ENCODE peak calls at places on chromosomes 16 and 17, in eight cellular contexts. One of them, this sample, is unnamed.

GRCh38 chr16:57773680-57774295 is 28.5 kb downstream of the KIFC3 start:
- DNase-seq in IMR-90: peak; percentile 77
- DNase-seq in lung: no peak
- DNase-seq in uterus: no peak
- DNase-seq in ascending aorta: no peak
- DNase-seq in adrenal gland: no peak
- DNase-seq in ovary: no peak
- DNase-seq in pancreas: peak; percentile 63
- DNase-seq in this sample: no peak

GRCh38 chr17:2094891-2095535 is 40.1 kb downstream of the HIC1 start:
- DNase-seq in IMR-90: peak; percentile 75
- DNase-seq in lung: peak; percentile 78
- DNase-seq in uterus: peak; percentile 62
- DNase-seq in ascending aorta: peak; percentile 83
- DNase-seq in adrenal gland: no peak
- DNase-seq in ovary: no peak
- DNase-seq in pancreas: peak; percentile 74
- DNase-seq in this sample: peak; percentile 50

GRCh38 chr17:13346996-13347762 is 254.6 kb downstream of the HS3ST3A1 start:
- DNase-seq in IMR-90: peak; percentile 98
- DNase-seq in lung: no peak
- DNase-seq in uterus: no peak
- DNase-seq in ascending aorta: no peak
- DNase-seq in adrenal gland: peak; percentile 28
- DNase-seq in ovary: no peak
- DNase-seq in pancreas: no peak
- DNase-seq in this sample: no peak

GRCh38 chr17:45579529-45580495 is 89.3 kb upstream of the PLEKHM1 start:
- DNase-seq in IMR-90: no peak
- DNase-seq in lung: no peak
- DNase-seq in uterus: no peak
- DNase-seq in ascending aorta: no peak
- DNase-seq in adrenal gland: no peak
- DNase-seq in ovary: no peak
- DNase-seq in pancreas: no peak
- DNase-seq in this sample: no peak

GRCh38 chr17:61556224-61557188 is 34.5 kb downstream of the NACA2 start:
- DNase-seq in IMR-90: peak; percentile 24
- DNase-seq in lung: no peak
- DNase-seq in uterus: no peak
- DNase-seq in ascending aorta: no peak
- DNase-seq in adrenal gland: no peak
- DNase-seq in ovary: no peak
- DNase-seq in pancreas: no peak
- DNase-seq in this sample: no peak

GRCh38 chr17:41835800-41836549 is at the start of gene NT5C3B:
- DNase-seq in IMR-90: no peak
- DNase-seq in lung: peak; percentile 45
- DNase-seq in uterus: peak; percentile 52
- DNase-seq in ascending aorta: peak; percentile 83
- DNase-seq in adrenal gland: peak; percentile 53
- DNase-seq in ovary: peak; percentile 66
- DNase-seq in pancreas: peak; percentile 58
- DNase-seq in this sample: peak; percentile 71

GRCh38 chr16:11191665-11192064 is 64.3 kb downstream of the SOCS1 start:
- DNase-seq in IMR-90: no peak
- DNase-seq in lung: no peak
- DNase-seq in uterus: no peak
- DNase-seq in ascending aorta: no peak
- DNase-seq in adrenal gland: no peak
- DNase-seq in ovary: no peak
- DNase-seq in pancreas: no peak
- DNase-seq in this sample: no peak

GRCh38 chr16:77432264-77432663 is 2.6 kb downstream of the ADAMTS18 start:
- DNase-seq in IMR-90: no peak
- DNase-seq in lung: no peak
- DNase-seq in uterus: no peak
- DNase-seq in ascending aorta: no peak
- DNase-seq in adrenal gland: no peak
- DNase-seq in ovary: no peak
- DNase-seq in pancreas: no peak
- DNase-seq in this sample: no peak

GRCh38 chr16:55661842-55662479 is 6.2 kb downstream of the SLC6A2 start:
- DNase-seq in IMR-90: no peak
- DNase-seq in lung: no peak
- DNase-seq in uterus: no peak
- DNase-seq in ascending aorta: no peak
- DNase-seq in adrenal gland: no peak
- DNase-seq in ovary: no peak
- DNase-seq in pancreas: no peak
- DNase-seq in this sample: no peak

GRCh38 chr16:76656951-76657498 is 379.8 kb downstream of the CNTNAP4 start:
- DNase-seq in IMR-90: no peak
- DNase-seq in lung: no peak
- DNase-seq in uterus: no peak
- DNase-seq in ascending aorta: no peak
- DNase-seq in adrenal gland: no peak
- DNase-seq in ovary: no peak
- DNase-seq in pancreas: no peak
- DNase-seq in this sample: no peak

GRCh38 chr16:241866-242265 is 7.2 kb downstream of the FAM234A start:
- DNase-seq in IMR-90: no peak
- DNase-seq in lung: no peak
- DNase-seq in uterus: no peak
- DNase-seq in ascending aorta: no peak
- DNase-seq in adrenal gland: no peak
- DNase-seq in ovary: no peak
- DNase-seq in pancreas: no peak
- DNase-seq in this sample: no peak

GRCh38 chr16:49632111-49632797 is 223.7 kb downstream of the ZNF423 start:
- DNase-seq in IMR-90: no peak
- DNase-seq in lung: no peak
- DNase-seq in uterus: no peak
- DNase-seq in ascending aorta: no peak
- DNase-seq in adrenal gland: peak; percentile 8
- DNase-seq in ovary: no peak
- DNase-seq in pancreas: no peak
- DNase-seq in this sample: no peak

GRCh38 chr17:58153046-58153445 is 4.9 kb downstream of the OR4D1 start:
- DNase-seq in IMR-90: no peak
- DNase-seq in lung: no peak
- DNase-seq in uterus: no peak
- DNase-seq in ascending aorta: no peak
- DNase-seq in adrenal gland: no peak
- DNase-seq in ovary: no peak
- DNase-seq in pancreas: no peak
- DNase-seq in this sample: no peak

GRCh38 chr16:21646091-21646490 is 6.3 kb downstream of the IGSF6 start:
- DNase-seq in IMR-90: no peak
- DNase-seq in lung: no peak
- DNase-seq in uterus: no peak
- DNase-seq in ascending aorta: no peak
- DNase-seq in adrenal gland: no peak
- DNase-seq in ovary: no peak
- DNase-seq in pancreas: no peak
- DNase-seq in this sample: no peak

GRCh38 chr16:57469046-57469445 is 6.6 kb downstream of the POLR2C start:
- DNase-seq in IMR-90: no peak
- DNase-seq in lung: no peak
- DNase-seq in uterus: no peak
- DNase-seq in ascending aorta: peak; percentile 46
- DNase-seq in adrenal gland: no peak
- DNase-seq in ovary: no peak
- DNase-seq in pancreas: no peak
- DNase-seq in this sample: no peak

GRCh38 chr17:45942284-45942683 is 47.9 kb downstream of the MAPT start:
- DNase-seq in IMR-90: no peak
- DNase-seq in lung: no peak
- DNase-seq in uterus: peak; percentile 36
- DNase-seq in ascending aorta: peak; percentile 78
- DNase-seq in adrenal gland: peak; percentile 62
- DNase-seq in ovary: peak; percentile 33
- DNase-seq in pancreas: peak; percentile 22
- DNase-seq in this sample: no peak

GRCh38 chr17:56624315-56624714 is 30.8 kb downstream of the NOG start:
- DNase-seq in IMR-90: no peak
- DNase-seq in lung: no peak
- DNase-seq in uterus: no peak
- DNase-seq in ascending aorta: no peak
- DNase-seq in adrenal gland: no peak
- DNase-seq in ovary: no peak
- DNase-seq in pancreas: no peak
- DNase-seq in this sample: no peak

GRCh38 chr16:67216612-67217490 is 10.1 kb upstream of the TMEM208 start:
- DNase-seq in IMR-90: no peak
- DNase-seq in lung: no peak
- DNase-seq in uterus: peak; percentile 50
- DNase-seq in ascending aorta: peak; percentile 77
- DNase-seq in adrenal gland: peak; percentile 69
- DNase-seq in ovary: no peak
- DNase-seq in pancreas: peak; percentile 45
- DNase-seq in this sample: no peak

GRCh38 chr16:84614914-84615813 is 2.7 kb downstream of the COTL1 start:
- DNase-seq in IMR-90: no peak
- DNase-seq in lung: no peak
- DNase-seq in uterus: no peak
- DNase-seq in ascending aorta: no peak
- DNase-seq in adrenal gland: no peak
- DNase-seq in ovary: no peak
- DNase-seq in pancreas: no peak
- DNase-seq in this sample: no peak

GRCh38 chr17:82947051-82947991 is 107.5 kb upstream of the ZNF750 start:
- DNase-seq in IMR-90: no peak
- DNase-seq in lung: no peak
- DNase-seq in uterus: peak; percentile 12
- DNase-seq in ascending aorta: no peak
- DNase-seq in adrenal gland: no peak
- DNase-seq in ovary: no peak
- DNase-seq in pancreas: no peak
- DNase-seq in this sample: no peak

GRCh38 chr17:82948957-82949356 is 109.1 kb upstream of the ZNF750 start:
- DNase-seq in IMR-90: no peak
- DNase-seq in lung: no peak
- DNase-seq in uterus: no peak
- DNase-seq in ascending aorta: no peak
- DNase-seq in adrenal gland: no peak
- DNase-seq in ovary: no peak
- DNase-seq in pancreas: no peak
- DNase-seq in this sample: no peak

GRCh38 chr17:82949361-82949760 is 109.5 kb upstream of the ZNF750 start:
- DNase-seq in IMR-90: no peak
- DNase-seq in lung: no peak
- DNase-seq in uterus: peak; percentile 10
- DNase-seq in ascending aorta: no peak
- DNase-seq in adrenal gland: no peak
- DNase-seq in ovary: no peak
- DNase-seq in pancreas: no peak
- DNase-seq in this sample: no peak

GRCh38 chr17:82949984-82950383 is 110.2 kb upstream of the ZNF750 start:
- DNase-seq in IMR-90: no peak
- DNase-seq in lung: no peak
- DNase-seq in uterus: peak; percentile 3
- DNase-seq in ascending aorta: no peak
- DNase-seq in adrenal gland: no peak
- DNase-seq in ovary: no peak
- DNase-seq in pancreas: no peak
- DNase-seq in this sample: peak; percentile 12

DNA sequence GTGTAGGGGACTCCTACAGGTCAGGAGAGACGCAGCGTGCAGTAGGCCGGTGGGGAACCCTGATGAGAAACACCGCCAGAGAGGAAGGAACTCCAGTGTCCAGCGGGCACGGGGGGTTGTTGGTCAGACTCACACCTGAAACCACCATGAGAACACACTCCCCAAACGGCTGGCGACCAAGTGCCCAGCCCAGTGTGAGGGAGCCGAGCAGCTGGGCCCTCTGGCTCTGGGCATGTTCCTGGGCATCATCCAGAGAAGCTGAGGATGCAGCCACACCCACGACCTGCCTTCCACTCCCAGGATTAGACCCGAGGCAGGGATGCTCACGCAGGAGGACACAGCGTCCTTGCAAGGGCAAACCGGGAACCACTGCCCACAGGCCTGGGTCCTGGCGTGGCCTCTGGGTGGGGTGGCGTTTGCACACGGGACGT is 108.3 kb upstream of the ZNF750 start:
- DNase-seq in IMR-90: no peak
- DNase-seq in lung: no peak
- DNase-seq in uterus: peak; percentile 10
- DNase-seq in ascending aorta: no peak
- DNase-seq in adrenal gland: no peak
- DNase-seq in ovary: no peak
- DNase-seq in pancreas: no peak
- DNase-seq in this sample: peak; percentile 31
- H3K9me3 ChIP-seq in IMR-90: peaks cover 66% of the 10 kb centered on the region
- H3K9me3 ChIP-seq in lung: peaks cover 6% of the 10 kb centered on the region
- H3K9me3 ChIP-seq in uterus: no peaks in the 10 kb centered on the region
- H3K9me3 ChIP-seq in ascending aorta: peaks cover 35% of the 10 kb centered on the region
- H3K9me3 ChIP-seq in adrenal gland: no peaks in the 10 kb centered on the region
- H3K9me3 ChIP-seq in ovary: peaks cover 2% of the 10 kb centered on the region
- H3K9me3 ChIP-seq in pancreas: no peaks in the 10 kb centered on the region
- H3K9me3 ChIP-seq in this sample: peaks cover 20% of the 10 kb centered on the region

GRCh38 chr16:69328854-69329316 is 1.5 kb downstream of the PDF start:
- DNase-seq in IMR-90: peak; percentile 62
- DNase-seq in lung: no peak
- DNase-seq in uterus: no peak
- DNase-seq in ascending aorta: no peak
- DNase-seq in adrenal gland: peak; percentile 37
- DNase-seq in ovary: no peak
- DNase-seq in pancreas: no peak
- DNase-seq in this sample: no peak
- H3K4me3 ChIP-seq in IMR-90: peak overlapping the region; percentile 78
- H3K4me3 ChIP-seq in lung: no peak overlapping the region
- H3K4me3 ChIP-seq in uterus: no peak overlapping the region
- H3K4me3 ChIP-seq in ascending aorta: peak overlapping the region; percentile 80
- H3K4me3 ChIP-seq in adrenal gland: no peak overlapping the region
- H3K4me3 ChIP-seq in ovary: no peak overlapping the region
- H3K4me3 ChIP-seq in pancreas: peak overlapping the region; percentile 99
- H3K4me3 ChIP-seq in this sample: peak overlapping the region; percentile 98

GRCh38 chr17:78448356-78448993 is 70.0 kb downstream of the PGS1 start:
- DNase-seq in IMR-90: no peak
- DNase-seq in lung: no peak
- DNase-seq in uterus: no peak
- DNase-seq in ascending aorta: no peak
- DNase-seq in adrenal gland: no peak
- DNase-seq in ovary: no peak
- DNase-seq in pancreas: no peak
- DNase-seq in this sample: no peak
- TF ChIP-seq CTCF in IMR-90: no peak
- TF ChIP-seq CTCF in lung: no peak
- TF ChIP-seq CTCF in uterus: no peak
- TF ChIP-seq CTCF in ascending aorta: no peak
- TF ChIP-seq CTCF in adrenal gland: no peak
- TF ChIP-seq CTCF in ovary: no peak
- TF ChIP-seq CTCF in pancreas: no peak
- TF ChIP-seq CTCF in this sample: no peak

DNA sequence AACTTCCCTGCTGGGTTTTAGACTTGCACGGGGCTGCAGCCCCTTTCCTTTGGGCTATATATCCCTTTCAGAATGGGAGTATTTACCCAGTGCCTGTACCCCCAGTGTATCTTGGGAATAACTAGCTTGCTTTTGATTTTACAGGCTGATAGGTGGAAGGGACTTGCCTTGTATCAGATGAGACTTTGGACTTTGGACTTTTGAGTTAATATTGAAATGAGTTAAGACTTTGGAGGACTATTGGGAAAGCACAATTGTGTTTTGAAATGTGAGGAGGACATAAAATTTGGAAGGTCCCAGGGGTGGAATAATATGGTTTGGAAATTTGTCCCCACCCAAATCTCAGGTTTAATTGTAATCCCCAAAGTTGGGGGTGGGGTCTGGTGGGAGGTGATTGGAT is 393.8 kb upstream of the KIF2B start:
- DNase-seq in IMR-90: no peak
- DNase-seq in lung: no peak
- DNase-seq in uterus: no peak
- DNase-seq in ascending aorta: no peak
- DNase-seq in adrenal gland: no peak
- DNase-seq in ovary: no peak
- DNase-seq in pancreas: no peak
- DNase-seq in this sample: no peak
- H3K9me3 ChIP-seq in IMR-90: peaks cover 4% of the 10 kb centered on the region
- H3K9me3 ChIP-seq in lung: no peaks in the 10 kb centered on the region
- H3K9me3 ChIP-seq in uterus: no peaks in the 10 kb centered on the region
- H3K9me3 ChIP-seq in ascending aorta: no peaks in the 10 kb centered on the region
- H3K9me3 ChIP-seq in adrenal gland: no peaks in the 10 kb centered on the region
- H3K9me3 ChIP-seq in ovary: no peaks in the 10 kb centered on the region
- H3K9me3 ChIP-seq in pancreas: no peaks in the 10 kb centered on the region
- H3K9me3 ChIP-seq in this sample: peaks cover 12% of the 10 kb centered on the region

This sample was measured in Caco-2.